ENCODE peak calls at places on chromosomes 3 and 15, in eight cellular contexts. Y, P, A, S, Q, J, W and G are unnamed samples.

GRCh38 chr3:171374661-171375285 is 85.4 kb downstream of the TNIK start:
- DNase-seq in J (peak), Q (no peak), S (no peak), Y (no peak), P (no peak), W (no peak), A (no peak), G (peak)

GRCh38 chr3:120506076-120506827 is 55.5 kb upstream of the FSTL1 start:
- DNase-seq in Q (no peak), J (no peak), W (no peak), A (no peak), Y (no peak), P (no peak), S (no peak), G (no peak)

GRCh38 chr3:14832975-14833722 is 14.4 kb downstream of the FGD5 start:
- DNase-seq in A (no peak), P (no peak), S (no peak), Y (no peak), W (peak), Q (no peak), J (no peak), G (no peak)

GRCh38 chr3:38186781-38187180 is 21.4 kb downstream of the OXSR1 start:
- DNase-seq in J (no peak), Y (no peak), A (no peak), S (no peak), Q (no peak), P (no peak), W (no peak), G (no peak)

GRCh38 chr15:70271422-70272088 is 173.8 kb upstream of the TLE3 start:
- DNase-seq in A (no peak), S (no peak), P (peak), Y (peak), W (peak), Q (peak), J (no peak), G (no peak)

GRCh38 chr15:64842986-64843561 is 1.4 kb downstream of the PLEKHO2 start:
- DNase-seq in J (no peak), P (peak), Q (no peak), S (no peak), W (peak), A (no peak), Y (no peak), G (peak)

GRCh38 chr3:158430448-158430847 is 140.5 kb upstream of the MLF1 start:
- DNase-seq in J (no peak), Q (no peak), P (no peak), S (no peak), Y (no peak), A (no peak), W (no peak), G (no peak)

GRCh38 chr3:48644898-48645760 is 9.9 kb upstream of the SLC26A6 start:
- DNase-seq in S (no peak), J (no peak), A (no peak), Y (no peak), W (no peak), P (no peak), Q (no peak), G (no peak)

GRCh38 chr15:96869122-96869521 is 538.6 kb downstream of the NR2F2 start:
- DNase-seq in W (no peak), Q (no peak), J (no peak), S (no peak), A (no peak), P (no peak), Y (no peak), G (no peak)

GRCh38 chr3:174907628-174908407 is 48.7 kb downstream of the NAALADL2 start:
- DNase-seq in Y (no peak), Q (no peak), S (no peak), W (no peak), A (no peak), P (no peak), J (no peak), G (no peak)

GRCh38 chr3:114608293-114608692 is 314.5 kb downstream of the TIGIT start:
- DNase-seq in P (no peak), A (no peak), J (no peak), Y (peak), S (no peak), W (no peak), Q (no peak), G (no peak)

GRCh38 chr3:21477896-21478295 is 273.1 kb downstream of the ZNF385D start:
- DNase-seq in Q (no peak), J (no peak), A (no peak), S (no peak), P (no peak), Y (no peak), W (no peak), G (no peak)